ENCODE peak calls at places on chromosomes 13 and 19, in eight cellular contexts. H, B, X, O, A, E, V and S are unnamed samples.

GRCh38 chr19:50823389-50824042 is at the start of gene KLK1:
- DNase-seq in H (no peak), B (no peak), X (no peak), O (no peak), A (no peak), E (peak; percentile 88), V (no peak), S (no peak)

GRCh38 chr19:32861596-32861995 is 8.0 kb downstream of the SLC7A9 start:
- DNase-seq in H (no peak), B (no peak), X (no peak), O (no peak), A (no peak), E (no peak), V (no peak), S (no peak)

GRCh38 chr19:10762656-10763055 is 44.8 kb downstream of the DNM2 start:
- DNase-seq in H (no peak), B (no peak), X (no peak), O (no peak), A (no peak), E (no peak), V (no peak), S (no peak)

GRCh38 chr13:81714513-81714912 is 1373.6 kb upstream of the SPRY2 start:
- DNase-seq in H (no peak), B (no peak), X (no peak), O (no peak), A (no peak), E (no peak), V (no peak), S (no peak)

GRCh38 chr19:28878862-28879566 is 333.9 kb downstream of the UQCRFS1 start:
- DNase-seq in H (peak; percentile 56), B (peak; percentile 70), X (peak; percentile 82), O (peak; percentile 60), A (peak; percentile 68), E (peak; percentile 78), V (peak; percentile 64), S (peak; percentile 41)

GRCh38 chr19:50204811-50205675 is 1.6 kb downstream of the MYH14 start:
- DNase-seq in H (no peak), B (peak; percentile 31), X (peak; percentile 84), O (no peak), A (peak; percentile 25), E (peak; percentile 91), V (no peak), S (no peak)

GRCh38 chr13:92379371-92379770 is 847.2 kb upstream of the GPC6 start:
- DNase-seq in H (no peak), B (no peak), X (no peak), O (no peak), A (no peak), E (no peak), V (no peak), S (no peak)

GRCh38 chr19:54209748-54210494 is 9.3 kb downstream of the RPS9 start:
- DNase-seq in H (no peak), B (peak; percentile 91), X (no peak), O (peak; percentile 98), A (no peak), E (peak; percentile 97), V (no peak), S (peak; percentile 90)

GRCh38 chr13:21929400-21929799 is 258.5 kb downstream of the FGF9 start:
- DNase-seq in H (no peak), B (no peak), X (no peak), O (no peak), A (no peak), E (no peak), V (no peak), S (no peak)

GRCh38 chr19:498591-498950 is 2.3 kb downstream of the MADCAM1 start:
- DNase-seq in H (no peak), B (no peak), X (no peak), O (no peak), A (no peak), E (no peak), V (no peak), S (no peak)

GRCh38 chr13:26117620-26118019 is 65.8 kb upstream of the SHISA2 start:
- DNase-seq in H (no peak), B (no peak), X (no peak), O (no peak), A (no peak), E (no peak), V (no peak), S (no peak)

GRCh38 chr13:26111797-26112196 is 60.0 kb upstream of the SHISA2 start:
- DNase-seq in H (no peak), B (no peak), X (no peak), O (no peak), A (no peak), E (no peak), V (no peak), S (no peak)

GRCh38 chr13:26112843-26113242 is 61.0 kb upstream of the SHISA2 start:
- DNase-seq in H (no peak), B (no peak), X (no peak), O (no peak), A (no peak), E (no peak), V (no peak), S (no peak)
- TF ChIP-seq CTCF in H (no peak), B (no peak), X (peak; percentile 46), O (peak; percentile 34), A (peak; percentile 49), E (no peak), V (no peak), S (peak; percentile 35)

DNA sequence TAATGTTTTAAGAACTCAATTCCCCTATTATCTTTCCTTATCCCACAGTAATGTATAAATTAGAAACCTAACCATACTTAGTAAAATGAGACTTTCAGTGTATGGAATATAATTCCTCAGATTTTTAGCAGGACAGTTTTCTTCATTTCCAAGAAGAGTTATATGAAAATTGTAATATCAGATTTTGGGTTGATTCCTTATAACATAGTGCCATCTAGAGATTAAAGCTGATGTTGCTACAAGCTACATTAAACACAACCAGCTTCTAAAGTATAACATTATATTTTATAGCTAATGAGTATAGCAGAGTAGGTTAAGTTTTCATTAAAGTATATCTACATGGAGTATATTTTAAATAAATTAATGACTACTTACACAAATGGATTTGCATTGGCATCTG is 99.7 kb upstream of the MIR17HG start:
- DNase-seq in H (peak; percentile 14), B (no peak), X (no peak), O (no peak), A (no peak), E (no peak), V (no peak), S (no peak)
- TF ChIP-seq CTCF in H (no peak), B (no peak), X (peak; percentile 54), O (peak; percentile 2), A (peak; percentile 77), E (no peak), V (no peak), S (no peak)

GRCh38 chr19:3656073-3656746 is 29.6 kb upstream of the CACTIN start:
- DNase-seq in H (no peak), B (no peak), X (no peak), O (no peak), A (no peak), E (no peak), V (no peak), S (no peak)

GRCh38 chr19:3658004-3658822 is 31.6 kb upstream of the CACTIN start:
- DNase-seq in H (no peak), B (no peak), X (no peak), O (no peak), A (no peak), E (peak; percentile 85), V (no peak), S (no peak)

GRCh38 chr19:3657395-3657769 is 30.8 kb upstream of the CACTIN start:
- DNase-seq in H (no peak), B (no peak), X (no peak), O (no peak), A (no peak), E (no peak), V (no peak), S (no peak)

GRCh38 chr19:3655402-3656072 is 28.9 kb upstream of the CACTIN start:
- DNase-seq in H (no peak), B (peak; percentile 67), X (no peak), O (peak; percentile 61), A (no peak), E (no peak), V (no peak), S (peak; percentile 71)

DNA sequence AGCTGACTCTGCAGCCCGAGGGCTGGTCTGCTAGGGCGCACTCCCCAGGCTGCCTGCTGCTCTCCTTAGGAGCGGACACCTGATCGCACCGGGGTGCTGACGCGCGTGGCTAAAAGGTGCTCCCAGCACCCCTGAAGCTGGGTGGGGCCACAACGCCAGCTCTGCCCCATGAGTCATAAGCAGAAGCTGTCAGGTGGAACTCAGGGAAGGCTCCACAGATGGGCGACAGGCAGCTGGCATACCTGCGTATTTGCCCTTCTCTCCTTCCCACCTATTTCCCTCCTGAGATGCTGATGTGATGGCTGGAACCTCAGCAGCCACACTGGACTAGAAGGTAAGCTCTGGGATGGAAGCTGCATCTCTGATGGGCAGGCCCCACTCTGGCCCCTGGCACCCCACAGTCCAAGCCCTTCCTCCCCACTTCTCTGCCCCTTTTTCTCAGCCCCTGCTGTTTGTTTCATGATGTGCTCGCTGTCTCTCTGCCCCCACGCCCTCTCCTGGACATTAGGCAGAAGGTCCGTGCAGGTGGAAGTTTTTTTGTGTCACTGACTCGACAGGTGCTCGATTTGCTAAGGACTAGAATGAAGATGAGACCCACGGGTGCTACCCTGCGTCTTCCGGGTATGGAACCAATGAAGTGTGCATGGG is 30.3 kb upstream of the CACTIN start:
- DNase-seq in H (no peak), B (no peak), X (no peak), O (no peak), A (no peak), E (no peak), V (no peak), S (no peak)
- TF ChIP-seq CTCF in H (no peak), B (no peak), X (no peak), O (no peak), A (no peak), E (no peak), V (no peak), S (no peak)

DNA sequence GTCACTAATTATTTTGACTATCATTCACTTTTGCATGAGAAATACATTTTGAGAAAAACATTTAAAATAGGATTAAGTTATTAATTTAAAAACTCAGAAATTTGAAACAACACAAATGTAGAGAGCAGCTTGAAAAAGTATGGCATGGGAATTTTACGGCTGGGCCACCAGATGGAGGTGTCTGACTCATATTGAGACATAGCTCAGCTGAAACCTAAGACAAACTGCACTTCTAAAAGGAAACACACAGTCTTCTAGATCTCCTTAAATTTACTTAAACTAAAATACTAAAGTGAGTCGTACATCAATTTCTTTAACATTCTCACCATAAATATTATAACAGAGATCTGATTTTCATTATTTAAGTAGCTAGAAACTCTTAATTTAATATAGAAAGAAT is 41.9 kb upstream of the POSTN start:
- DNase-seq in H (no peak), B (no peak), X (peak; percentile 12), O (peak; percentile 59), A (no peak), E (no peak), V (no peak), S (peak; percentile 67)
- TF ChIP-seq CTCF in H (peak; percentile 19), B (peak; percentile 41), X (peak; percentile 56), O (peak; percentile 74), A (peak; percentile 73), E (no peak), V (no peak), S (peak; percentile 69)

GRCh38 chr19:57887195-57887941 is 1.5 kb downstream of the ZNF814 start:
- DNase-seq in H (no peak), B (no peak), X (no peak), O (no peak), A (no peak), E (no peak), V (no peak), S (no peak)
- TF ChIP-seq CTCF in H (no peak), B (no peak), X (no peak), O (no peak), A (no peak), E (no peak), V (no peak), S (no peak)

GRCh38 chr13:109207618-109208017 is 578.2 kb downstream of the MYO16 start:
- DNase-seq in H (no peak), B (no peak), X (no peak), O (no peak), A (no peak), E (no peak), V (no peak), S (no peak)
- TF ChIP-seq CTCF in H (no peak), B (no peak), X (no peak), O (no peak), A (no peak), E (no peak), V (no peak), S (no peak)